ENCODE peak calls at places on chromosomes 6 and 20, in eight cellular contexts. Q is RPMI8226; F is NCI-H510A treated with DMSO at 0.1 percent for 48 hours; K is stimulated activated CD4-positive, alpha-beta T cell treated with anti-CD3 and anti-CD28 coated beads, Interleukin-4, amount 100 ng/mL, for 48 hours; R is NCI-H1105 treated with DMSO at 0.1 percent for 48 hours; Y is anterior cingulate cortex; D is EL; V is ovary. L is an unnamed sample.

GRCh38 chr20:56733967-56734366 is 104.9 kb downstream of the TFAP2C start:
- DNase-seq in D (no peak), K (no peak), Q (no peak), R (no peak), Y (no peak), F (no peak), V (no peak), L (no peak)

GRCh38 chr6:142925575-142926110 is 19.3 kb downstream of the HIVEP2 start:
- DNase-seq in R (no peak), D (no peak), F (no peak), V (no peak), K (no peak), Y (no peak), Q (no peak), L (no peak)

GRCh38 chr6:88843040-88843439 is 120.4 kb downstream of the RNGTT start:
- DNase-seq in R (no peak), Q (no peak), K (no peak), V (no peak), D (peak; percentile 68), Y (no peak), F (no peak), L (no peak)

GRCh38 chr6:56459030-56459805 is 183.5 kb downstream of the DST start:
- DNase-seq in D (no peak), Y (no peak), R (no peak), V (no peak), Q (no peak), F (no peak), K (no peak), L (no peak)

GRCh38 chr20:46406986-46407670 is 713 bp upstream of the ELMO2 start:
- DNase-seq in R (peak; percentile 85), K (peak; percentile 87), D (no peak), V (peak; percentile 52), Q (peak; percentile 92), Y (peak; percentile 79), F (peak; percentile 75), L (peak; percentile 85)

GRCh38 chr6:49550413-49551125 is at the start of gene C6orf141:
- DNase-seq in V (no peak), Y (peak; percentile 6), F (peak; percentile 92), K (no peak), R (peak; percentile 73), D (peak; percentile 46), Q (peak; percentile 25), L (peak; percentile 43)

GRCh38 chr6:97174471-97174870 is 108.5 kb downstream of the MMS22L start:
- DNase-seq in Q (no peak), K (no peak), F (no peak), D (no peak), Y (no peak), V (no peak), R (no peak), L (no peak)

GRCh38 chr6:108655840-108656650 is 95.3 kb downstream of the FOXO3 start:
- DNase-seq in R (no peak), Q (no peak), Y (no peak), V (peak; percentile 50), K (no peak), F (no peak), D (peak; percentile 47), L (no peak)

GRCh38 chr6:57252975-57253374 is 30.9 kb upstream of the RAB23 start:
- DNase-seq in Y (no peak), R (no peak), F (no peak), D (peak; percentile 35), Q (no peak), V (peak; percentile 31), K (no peak), L (no peak)

GRCh38 chr6:150250826-150251225 is 108.0 kb downstream of the PPP1R14C start:
- DNase-seq in K (no peak), Q (no peak), R (peak; percentile 23), F (peak; percentile 38), Y (no peak), D (peak; percentile 42), V (no peak), L (no peak)

GRCh38 chr20:9576695-9577094 is 62.3 kb downstream of the LAMP5 start:
- DNase-seq in R (no peak), Y (no peak), D (no peak), Q (no peak), F (no peak), V (no peak), K (no peak), L (no peak)

L was measured in G401.